ENCODE peak calls at places on chromosomes 2 and 18, in four cellular contexts. N, G, P and A are unnamed samples.
A peak's percentile ranks its signal among the peaks of the same experiment; 100 is the strongest.

GRCh38 chr2:109260886-109261700 is 132.1 kb downstream of the SH3RF3 start:
- DNase-seq in P (no peak), N (peak; percentile 64), G (peak; percentile 37), A (no peak)

GRCh38 chr2:172471168-172471567 is 43.8 kb downstream of the ITGA6 start:
- DNase-seq in G (no peak), P (no peak), N (no peak), A (no peak)

GRCh38 chr2:140401056-140401455 is 1620.9 kb upstream of the NXPH2 start:
- DNase-seq in N (no peak), G (no peak), P (no peak), A (no peak)

GRCh38 chr18:23228102-23229051 is 93.1 kb downstream of the CABLES1 start:
- DNase-seq in G (peak; percentile 47), N (no peak), P (no peak), A (no peak)

GRCh38 chr2:84873350-84873749 is 7.5 kb downstream of the TRABD2A start:
- DNase-seq in G (no peak), P (no peak), N (no peak), A (no peak)

GRCh38 chr2:205511666-205512065 is 170.6 kb upstream of the NRP2 start:
- DNase-seq in P (no peak), N (no peak), G (no peak), A (no peak)

GRCh38 chr2:68737717-68738116 is 3.1 kb downstream of the ARHGAP25 start:
- DNase-seq in G (no peak), P (peak; percentile 57), N (no peak), A (no peak)

GRCh38 chr2:199875400-199875799 is 24.4 kb upstream of the FTCDNL1 start:
- DNase-seq in N (no peak), P (no peak), G (no peak), A (no peak)

GRCh38 chr18:78082776-78083175 is 833.1 kb downstream of the GALR1 start:
- DNase-seq in N (no peak), G (no peak), P (no peak), A (no peak)

GRCh38 chr2:239227111-239227581 is 173.7 kb downstream of the HDAC4 start:
- DNase-seq in P (no peak), N (peak; percentile 71), G (no peak), A (no peak)

GRCh38 chr2:63856302-63856600 is 14.6 kb downstream of the UGP2 start:
- DNase-seq in G (no peak), P (peak; percentile 77), N (no peak), A (no peak)

GRCh38 chr2:108345941-108346340 is 31.8 kb upstream of the SULT1C4 start:
- DNase-seq in P (no peak), N (no peak), G (no peak), A (no peak)

GRCh38 chr2:70982971-70983370 is 4.5 kb downstream of the ANKRD53 start:
- DNase-seq in P (no peak), N (peak; percentile 53), G (no peak), A (no peak)

GRCh38 chr2:201622306-201622705 is 21.0 kb downstream of the TMEM237 start:
- DNase-seq in G (peak; percentile 55), N (no peak), P (no peak), A (no peak)

GRCh38 chr2:167048829-167049228 is 160.5 kb downstream of the XIRP2 start:
- DNase-seq in G (no peak), P (no peak), N (no peak), A (no peak)

GRCh38 chr18:68288408-68288807 is 426.5 kb downstream of the TMX3 start:
- DNase-seq in N (no peak), P (no peak), G (no peak), A (no peak)

GRCh38 chr18:28030458-28030857 is 146.5 kb downstream of the CDH2 start:
- DNase-seq in N (no peak), P (no peak), G (no peak), A (no peak)

GRCh38 chr2:204655101-204655500 is 109.8 kb downstream of the PARD3B start:
- DNase-seq in P (no peak), N (no peak), G (peak; percentile 54), A (peak; percentile 43)

GRCh38 chr18:45522371-45522770 is 92.9 kb upstream of the SLC14A2 start:
- DNase-seq in P (no peak), G (peak; percentile 73), N (no peak), A (no peak)

GRCh38 chr18:26791676-26792075 is 73.8 kb downstream of the AQP4 start:
- DNase-seq in N (no peak), P (no peak), G (no peak), A (no peak)

GRCh38 chr2:128626758-128627515 is 308.3 kb upstream of the HS6ST1 start:
- DNase-seq in G (no peak), P (no peak), N (no peak), A (no peak)

GRCh38 chr2:172997031-172997430 is 78.6 kb upstream of the MAP3K20 start:
- DNase-seq in G (peak; percentile 38), P (no peak), N (no peak), A (no peak)

GRCh38 chr18:55322176-55322735 is 265.7 kb downstream of the TCF4 start:
- DNase-seq in N (peak; percentile 82), G (peak; percentile 98), P (no peak), A (peak; percentile 91)

GRCh38 chr2:12617853-12618252 is 98.9 kb upstream of the TRIB2 start:
- DNase-seq in P (no peak), G (no peak), N (no peak), A (no peak)

GRCh38 chr2:175576875-175577274 is 395.4 kb upstream of the ATP5MC3 start:
- DNase-seq in P (no peak), N (no peak), G (no peak), A (no peak)

GRCh38 chr2:106839849-106840595 is 45.9 kb downstream of the ST6GAL2 start:
- DNase-seq in N (no peak), P (no peak), G (no peak), A (no peak)

DNA sequence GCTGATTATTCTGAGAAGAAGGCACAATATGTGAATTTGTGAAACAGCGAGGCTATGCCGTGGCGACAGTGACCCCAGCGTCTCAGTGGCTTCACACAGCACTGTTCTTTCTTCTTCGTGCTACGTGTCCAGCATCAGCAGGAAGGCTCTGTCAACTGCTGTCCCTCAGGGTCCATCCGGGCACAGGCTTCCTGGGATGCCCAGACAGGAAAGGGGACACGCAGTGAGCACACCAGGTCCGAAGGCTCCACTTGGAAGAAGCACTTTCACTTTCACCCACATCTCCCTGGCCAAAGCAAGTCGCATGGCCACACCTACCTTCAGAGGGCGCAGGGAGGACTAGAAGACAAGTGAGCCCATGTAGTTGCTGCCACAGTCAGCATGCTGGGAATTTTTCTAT is 47.3 kb downstream of the PTGR3 start:
- DNase-seq in P (peak; percentile 46), G (no peak), N (peak; percentile 66), A (no peak)
- H3K4me3 ChIP-seq in P (peak overlapping the region; percentile 63), G (no peak overlapping the region), N (peak overlapping the region; percentile 68), A (no peak overlapping the region)

GRCh38 chr2:130755234-130756040 is at the start of gene AMER3:
- DNase-seq in P (no peak), G (no peak), N (no peak), A (no peak)
- H3K4me3 ChIP-seq in P (no peak within 1 kb of the TSS), G (no peak within 1 kb of the TSS), N (peak within 1 kb of the TSS; percentile 57), A (peak within 1 kb of the TSS; percentile 9)

GRCh38 chr2:215664847-215665525 is 229.1 kb upstream of the FN1 start:
- DNase-seq in P (no peak), N (no peak), G (peak; percentile 97), A (peak; percentile 80)

GRCh38 chr2:215658635-215659305 is 222.9 kb upstream of the FN1 start:
- DNase-seq in P (no peak), N (no peak), G (no peak), A (no peak)

GRCh38 chr2:215657844-215658243 is 222.0 kb upstream of the FN1 start:
- DNase-seq in G (peak; percentile 99), P (no peak), N (no peak), A (peak; percentile 95)

GRCh38 chr2:215659650-215660049 is 223.8 kb upstream of the FN1 start:
- DNase-seq in G (no peak), N (no peak), P (no peak), A (no peak)

GRCh38 chr2:215660687-215661086 is 224.8 kb upstream of the FN1 start:
- DNase-seq in N (no peak), G (peak; percentile 97), P (no peak), A (peak; percentile 70)
- H3K4me3 ChIP-seq in N (no peak overlapping the region), G (no peak overlapping the region), P (no peak overlapping the region), A (no peak overlapping the region)

DNA sequence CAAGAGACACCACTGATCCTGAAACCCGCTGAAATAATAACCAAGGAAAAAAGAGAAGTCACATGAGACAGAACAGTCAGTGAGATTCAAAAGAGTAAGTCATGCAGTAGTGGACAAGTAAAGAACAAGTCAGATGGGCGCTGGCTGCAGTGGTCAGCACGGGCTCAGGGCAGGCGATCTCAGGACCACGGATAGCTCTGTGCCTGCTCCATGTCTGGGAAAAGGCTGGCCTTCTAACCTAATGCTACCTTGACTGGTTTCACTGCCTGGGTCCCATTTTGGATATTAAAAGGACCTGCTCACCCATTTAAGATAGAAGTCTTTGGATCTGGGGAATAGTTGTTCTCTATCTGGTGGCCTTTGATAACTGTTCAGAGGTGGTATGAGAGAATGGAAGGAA is 61.7 kb upstream of the LCLAT1 start:
- DNase-seq in G (peak; percentile 48), N (no peak), P (no peak), A (no peak)
- H3K4me3 ChIP-seq in G (no peak overlapping the region), N (no peak overlapping the region), P (no peak overlapping the region), A (no peak overlapping the region)